ENCODE peak calls at places on chromosomes 6 and 20, in five cellular contexts. A is tibial artery; L is stimulated activated naive CD8-positive, alpha-beta T cell treated with anti-CD3 and anti-CD28 coated beads, Interleukin-15, Interleukin-2, amounts not matched to agents 100 U/mL and 50 U/mL, for 24 hours; C is HFFc6; O is DMS153. P is an unnamed sample.

GRCh38 chr20:57656252-57656820 is 36.1 kb upstream of the ZBP1 start:
- DNase-seq in A (peak), C (no peak), O (no peak), L (no peak), P (peak)

GRCh38 chr6:52221302-52221701 is 23.0 kb downstream of the IL17F start:
- DNase-seq in L (peak), C (no peak), A (no peak), O (no peak), P (no peak)

GRCh38 chr20:43191946-43192847 is 2.5 kb upstream of the PTPRT start:
- DNase-seq in O (no peak), C (no peak), A (no peak), L (peak), P (no peak)

GRCh38 chr6:112249489-112249888 is 4.9 kb downstream of the LAMA4 start:
- DNase-seq in O (no peak), A (no peak), C (no peak), L (no peak), P (no peak)

GRCh38 chr6:109695468-109695867 is 4.4 kb downstream of the FIG4 start:
- DNase-seq in L (no peak), C (no peak), A (no peak), O (peak), P (no peak)

GRCh38 chr6:97669191-97669651 is 386.2 kb upstream of the MMS22L start:
- DNase-seq in L (peak), A (no peak), C (no peak), O (peak), P (no peak)

GRCh38 chr6:161132384-161132783 is 140.8 kb downstream of the MAP3K4 start:
- DNase-seq in C (no peak), L (no peak), A (no peak), O (no peak), P (no peak)

GRCh38 chr20:35831029-35831428 is 59.2 kb downstream of the PHF20 start:
- DNase-seq in O (no peak), A (no peak), L (no peak), C (no peak), P (no peak)

P was measured in suprapubic skin.